ENCODE peak calls at places on chromosomes 16 and 17, in six cellular contexts. F is IMR-90, L is K562, A is A549, U is SK-N-SH, E is HepG2. B is an unnamed sample.

GRCh38 chr16:87956169-87956770 is 5.0 kb downstream of the BANP start:
- DNase-seq in E (no peak), A (no peak), F (peak), U (no peak), L (peak), B (peak)

GRCh38 chr16:78005881-78006280 is 16.5 kb upstream of the CLEC3A start:
- DNase-seq in E (no peak), L (peak), U (no peak), F (no peak), A (peak), B (no peak)

GRCh38 chr16:53893731-53894435 is 189.9 kb downstream of the FTO start:
- DNase-seq in E (no peak), L (no peak), U (no peak), A (peak), F (peak), B (no peak)

GRCh38 chr17:39666231-39666600 is 1.1 kb downstream of the TCAP start:
- DNase-seq in A (peak), F (no peak), E (no peak), U (no peak), L (no peak), B (no peak)

GRCh38 chr17:10598620-10599019 is 49.2 kb upstream of the MYH2 start:
- DNase-seq in F (no peak), A (no peak), U (no peak), L (no peak), E (no peak), B (no peak)

GRCh38 chr17:74746922-74747321 is 1.5 kb upstream of the NHERF1 start:
- DNase-seq in A (no peak), E (no peak), F (no peak), L (peak), U (no peak), B (no peak)

GRCh38 chr17:29682054-29682453 is 59.3 kb upstream of the CORO6 start:
- DNase-seq in F (no peak), L (no peak), U (no peak), A (no peak), E (no peak), B (no peak)

GRCh38 chr16:27285676-27286196 is 17.2 kb upstream of the NSMCE1 start:
- DNase-seq in U (no peak), E (no peak), L (no peak), A (no peak), F (no peak), B (no peak)

GRCh38 chr17:2068589-2069051 is 13.7 kb downstream of the HIC1 start:
- DNase-seq in U (peak), F (peak), L (no peak), A (no peak), E (no peak), B (no peak)

GRCh38 chr16:70738083-70738977 is 52.5 kb upstream of the MTSS2 start:
- DNase-seq in F (peak), E (peak), L (peak), U (peak), A (peak), B (no peak)

GRCh38 chr17:49035470-49036269 is 38.5 kb downstream of the IGF2BP1 start:
- DNase-seq in U (peak), A (peak), F (peak), L (peak), E (no peak), B (no peak)

GRCh38 chr17:10513284-10514067 is 4.9 kb downstream of the MYH1 start:
- DNase-seq in L (no peak), E (no peak), U (no peak), F (peak), A (no peak), B (no peak)

GRCh38 chr16:53999841-54000240 is 286.7 kb downstream of the IRX3 start:
- DNase-seq in E (no peak), L (no peak), F (peak), U (no peak), A (no peak), B (no peak)

GRCh38 chr17:47791025-47791424 is 30.6 kb downstream of the OSBPL7 start:
- DNase-seq in A (no peak), U (no peak), L (no peak), F (no peak), E (no peak), B (no peak)

GRCh38 chr17:46979023-46979870 is at the start of gene RPRML:
- DNase-seq in E (no peak), F (no peak), A (peak), L (peak), U (peak), B (no peak)

GRCh38 chr16:81478876-81479496 is 34.4 kb downstream of the CMIP start:
- DNase-seq in U (no peak), E (no peak), A (no peak), L (no peak), F (no peak), B (peak)

GRCh38 chr16:53752566-53752965 is 48.6 kb downstream of the FTO start:
- DNase-seq in L (no peak), F (no peak), A (no peak), E (no peak), U (no peak), B (no peak)

GRCh38 chr16:22264786-22265185 is 32.4 kb upstream of the POLR3E start:
- DNase-seq in A (no peak), F (no peak), E (no peak), U (peak), L (no peak), B (no peak)

GRCh38 chr16:692356-693108 is 2.3 kb upstream of the WDR24 start:
- DNase-seq in L (no peak), F (no peak), E (no peak), A (no peak), U (no peak), B (no peak)

GRCh38 chr16:47834485-47835024 is 321.2 kb downstream of the ABCC12 start:
- DNase-seq in U (no peak), A (no peak), L (no peak), E (no peak), F (no peak), B (no peak)

GRCh38 chr16:85253127-85253941 is 141.1 kb upstream of the CIBAR2 start:
- DNase-seq in E (peak), F (peak), L (peak), A (peak), U (peak), B (no peak)

GRCh38 chr17:38747385-38748328 is 479 bp downstream of the PCGF2 start:
- DNase-seq in E (no peak), L (peak), F (no peak), U (peak), A (peak), B (no peak)

GRCh38 chr16:87436225-87437172 is 44.4 kb downstream of the MAP1LC3B start:
- DNase-seq in F (peak), U (peak), A (no peak), L (no peak), E (no peak), B (no peak)

GRCh38 chr17:7557147-7557764 is 1.3 kb upstream of the TNFSF13 start:
- DNase-seq in A (no peak), U (no peak), L (no peak), E (peak), F (no peak), B (no peak)

GRCh38 chr16:83626676-83627075 is 181.1 kb upstream of the HSBP1 start:
- DNase-seq in E (no peak), F (no peak), U (no peak), A (no peak), L (no peak), B (no peak)

GRCh38 chr16:69848635-69849545 is 86.8 kb downstream of the WWP2 start:
- DNase-seq in U (no peak), A (no peak), L (no peak), F (peak), E (no peak), B (no peak)

GRCh38 chr16:83481589-83481988 is 326.2 kb upstream of the HSBP1 start:
- DNase-seq in A (no peak), F (no peak), E (no peak), U (no peak), L (no peak), B (no peak)

GRCh38 chr17:41575336-41575735 is 3.5 kb upstream of the KRT9 start:
- DNase-seq in U (no peak), F (no peak), E (no peak), A (no peak), L (no peak), B (no peak)

GRCh38 chr17:6666077-6666521 is 14.5 kb downstream of the C17orf100 start:
- DNase-seq in F (peak), E (peak), A (peak), U (peak), L (peak), B (no peak)

GRCh38 chr17:6231886-6232767 is 161.9 kb downstream of the WSCD1 start:
- DNase-seq in F (no peak), A (no peak), U (no peak), L (no peak), E (no peak), B (no peak)

GRCh38 chr16:8569650-8570338 is 20.5 kb downstream of the TMEM114 start:
- DNase-seq in F (no peak), E (no peak), A (no peak), L (no peak), U (no peak), B (no peak)

GRCh38 chr17:38674749-38675615 is at the start of gene EPOP:
- DNase-seq in F (peak), U (peak), A (peak), E (peak), L (peak), B (no peak)

DNA sequence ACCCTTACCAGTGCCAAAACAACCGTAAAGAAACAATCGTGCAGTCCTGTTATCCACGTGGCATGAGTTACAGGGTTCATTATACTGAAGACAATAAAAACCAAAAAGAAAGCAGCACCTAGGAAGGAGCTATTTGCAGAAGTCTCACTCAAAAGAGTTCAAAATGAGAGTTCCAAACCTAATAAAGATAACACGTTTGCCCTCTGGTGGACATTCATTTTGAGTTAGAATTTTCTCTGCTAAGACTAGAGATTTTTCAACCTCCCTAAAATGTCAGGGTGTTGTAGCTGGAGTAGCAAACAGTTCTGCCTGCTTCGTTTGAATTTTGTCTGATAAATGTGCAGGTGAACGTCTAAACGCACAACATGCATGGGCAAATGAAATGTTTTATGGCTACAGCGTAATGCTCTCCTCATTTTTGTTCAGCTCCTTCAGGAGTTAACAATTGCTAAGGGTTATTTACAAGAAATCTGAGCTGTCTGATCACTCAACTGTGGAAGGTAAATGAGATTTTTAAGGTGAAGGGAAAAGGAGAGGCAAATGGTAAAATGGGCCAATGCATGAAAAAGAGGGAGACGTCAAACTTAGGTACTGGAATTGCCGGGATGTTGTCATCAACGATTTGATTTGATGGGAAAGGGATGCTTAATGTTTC is 1067.9 kb upstream of the EEF2KMT start:
- DNase-seq in L (no peak), E (no peak), A (peak), F (no peak), U (peak), B (no peak)
- TF ChIP-seq SMC3 in L (no peak), E (no peak), A (no peak), F (no peak), U (peak), B (no peak)

GRCh38 chr17:44354582-44355309 is 8.9 kb downstream of the FAM171A2 start:
- DNase-seq in F (no peak), L (peak), A (no peak), E (no peak), U (no peak), B (no peak)

GRCh38 chr17:44356241-44356640 is 7.4 kb downstream of the FAM171A2 start:
- DNase-seq in E (no peak), U (no peak), F (no peak), L (no peak), A (no peak), B (no peak)

GRCh38 chr17:44353656-44354331 is 8.7 kb downstream of the GRN start:
- DNase-seq in E (no peak), L (peak), A (no peak), U (no peak), F (no peak), B (no peak)

GRCh38 chr17:44355642-44356099 is 8.0 kb downstream of the FAM171A2 start:
- DNase-seq in A (no peak), U (no peak), F (no peak), E (no peak), L (no peak), B (no peak)

DNA sequence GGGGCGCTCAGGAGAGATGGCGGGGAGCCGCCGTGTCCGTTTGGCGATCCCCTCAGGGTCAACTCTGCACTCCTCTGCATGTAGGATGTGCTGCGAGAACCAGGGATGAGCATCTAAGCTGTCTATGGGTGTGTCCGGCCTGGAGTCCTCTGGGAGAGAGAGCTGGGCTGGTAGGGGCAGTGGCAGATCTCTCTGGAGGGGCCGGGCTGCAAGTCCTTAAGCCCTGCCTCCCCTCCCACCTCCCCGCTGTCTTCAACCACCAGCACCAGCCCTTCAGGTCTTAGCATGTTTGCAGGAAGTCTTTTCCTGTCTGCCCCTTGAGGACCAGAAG is 8.4 kb downstream of the FAM171A2 start:
- DNase-seq in A (no peak), L (peak), E (no peak), F (no peak), U (no peak), B (no peak)
- TF ChIP-seq SMC3 in A (no peak), L (no peak), E (no peak), F (no peak), U (no peak), B (no peak)

GRCh38 chr17:17542906-17543635 is 46.9 kb upstream of the RASD1 start:
- DNase-seq in U (no peak), F (no peak), A (no peak), E (no peak), L (no peak), B (no peak)

GRCh38 chr17:17539591-17539990 is 43.4 kb upstream of the RASD1 start:
- DNase-seq in E (no peak), U (no peak), F (no peak), A (no peak), L (no peak), B (no peak)

GRCh38 chr17:17540278-17540906 is 44.2 kb upstream of the RASD1 start:
- DNase-seq in A (no peak), F (no peak), U (peak), E (no peak), L (no peak), B (no peak)

GRCh38 chr17:17541640-17542001 is 45.4 kb upstream of the RASD1 start:
- DNase-seq in F (no peak), L (no peak), U (peak), A (no peak), E (no peak), B (no peak)

DNA sequence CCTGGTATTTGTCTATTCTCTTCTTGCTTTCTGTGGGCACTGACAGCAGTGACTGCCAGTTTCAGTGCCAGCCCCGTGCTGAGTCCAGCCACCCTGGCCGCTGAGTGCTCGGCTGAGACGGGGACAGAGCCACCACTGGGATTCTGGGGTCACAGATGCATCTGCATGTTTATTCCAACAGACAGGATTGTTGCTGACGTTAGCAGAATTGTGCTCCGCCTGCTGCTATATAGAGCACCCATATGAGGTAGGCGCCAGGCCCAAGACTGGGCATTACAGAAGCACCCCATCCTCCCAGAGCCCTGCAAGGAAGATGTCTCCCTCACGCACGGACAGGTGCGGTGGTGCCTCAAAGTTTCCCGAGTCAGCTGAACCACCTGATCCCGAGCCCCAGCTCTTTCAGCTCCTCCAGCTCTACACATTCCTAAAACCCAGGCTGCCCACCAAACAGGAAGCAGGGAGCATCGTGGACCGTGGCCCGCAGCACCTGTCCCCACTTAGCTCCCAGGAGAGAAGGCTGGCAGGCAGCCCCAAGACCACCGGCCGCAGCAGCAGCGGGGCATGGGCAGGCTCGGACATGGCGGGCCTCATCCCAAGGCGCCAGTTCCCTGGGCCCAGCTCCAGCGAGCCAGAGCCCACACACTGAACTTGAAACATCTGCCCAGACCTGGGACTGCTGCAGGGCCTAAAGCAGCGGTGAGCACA is 44.9 kb upstream of the RASD1 start:
- DNase-seq in E (no peak), A (no peak), L (no peak), F (no peak), U (peak), B (no peak)
- TF ChIP-seq SMC3 in E (no peak), A (no peak), L (no peak), F (no peak), U (no peak), B (no peak)

DNA sequence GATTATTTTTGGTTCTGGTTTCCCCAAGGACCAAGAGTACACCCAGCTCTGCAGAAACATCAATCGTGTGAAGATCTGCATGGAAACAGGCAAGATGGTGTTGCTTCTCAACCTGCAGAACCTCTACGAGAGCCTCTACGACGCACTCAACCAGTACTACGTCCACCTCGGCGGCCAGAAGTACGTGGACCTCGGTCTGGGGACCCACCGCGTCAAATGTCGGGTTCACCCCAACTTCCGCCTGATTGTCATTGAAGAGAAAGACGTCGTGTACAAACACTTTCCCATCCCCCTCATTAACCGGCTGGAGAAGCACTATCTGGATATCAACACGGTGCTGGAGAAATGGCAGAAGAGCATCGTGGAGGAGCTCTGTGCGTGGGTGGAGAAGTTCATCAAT is 67.4 kb upstream of the ENDOV start:
- DNase-seq in F (no peak), A (no peak), U (no peak), L (no peak), E (no peak), B (no peak)
- TF ChIP-seq SMC3 in F (no peak), A (no peak), U (no peak), L (no peak), E (no peak), B (no peak)

GRCh38 chr17:79188048-79188447 is 113.4 kb downstream of the ENGASE start:
- DNase-seq in L (peak), A (peak), E (no peak), U (peak), F (no peak), B (no peak)
- TF ChIP-seq SMC3 in L (peak), A (peak), E (peak), U (peak), F (peak), B (peak)

DNA sequence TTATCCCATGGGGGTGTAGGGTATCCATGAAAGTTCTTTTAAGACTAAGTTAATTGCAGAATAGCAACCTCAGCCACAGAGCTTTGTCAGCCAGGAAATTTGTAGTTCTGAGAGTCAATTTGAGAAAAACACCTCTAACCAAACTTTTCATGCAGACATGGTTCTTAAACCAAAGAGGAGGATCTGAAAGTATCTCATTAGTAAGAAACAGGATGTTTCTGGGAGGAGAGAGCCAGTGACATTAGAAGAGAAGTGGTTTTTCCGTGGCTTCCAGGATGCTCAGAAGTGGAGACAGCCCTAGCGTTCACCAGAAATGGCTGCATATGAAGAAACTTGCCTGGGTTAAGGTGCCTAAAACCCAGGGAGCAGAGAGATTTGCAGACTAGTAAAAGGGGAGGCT is 7.9 kb downstream of the GNAO1 start:
- DNase-seq in U (no peak), F (no peak), E (no peak), L (no peak), A (no peak), B (peak)
- TF ChIP-seq SMC3 in U (no peak), F (no peak), E (no peak), L (no peak), A (no peak), B (no peak)

DNA sequence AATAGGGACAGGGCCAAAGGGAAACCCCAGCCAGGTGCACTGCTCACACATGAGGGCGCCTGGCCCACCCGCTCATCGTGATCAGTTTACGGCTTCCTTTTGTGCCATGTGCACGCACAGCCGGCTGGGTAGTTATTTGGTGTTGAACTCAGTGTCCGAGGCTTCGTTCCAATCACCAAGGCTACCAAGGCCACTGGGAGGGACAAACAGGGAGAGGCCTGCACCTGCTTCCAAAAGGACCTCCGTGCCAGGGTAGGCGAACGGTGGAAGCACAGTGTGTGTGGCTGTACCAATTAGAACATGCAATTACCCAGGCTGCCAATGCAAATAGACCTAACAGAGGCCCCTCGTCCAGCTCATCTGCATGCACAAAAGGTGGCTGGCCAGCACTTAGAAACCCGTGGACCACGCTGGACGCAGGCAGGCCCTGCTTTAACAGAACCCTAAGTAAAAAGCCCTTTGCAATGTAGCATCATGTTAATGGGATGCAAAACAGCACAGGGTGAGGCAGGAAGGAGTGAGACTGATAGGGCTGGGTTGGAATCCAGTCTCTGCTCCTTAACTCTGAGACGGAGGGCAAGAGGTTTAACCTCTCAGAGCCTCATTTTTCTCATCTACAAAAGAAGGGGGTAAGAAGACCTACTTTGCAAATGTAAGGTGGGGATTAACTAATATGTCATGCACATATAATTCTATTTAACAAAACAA is 204.0 kb downstream of the XYLT1 start:
- DNase-seq in E (no peak), L (no peak), U (no peak), F (no peak), A (no peak), B (no peak)
- TF ChIP-seq SMC3 in E (no peak), L (no peak), U (no peak), F (no peak), A (no peak), B (no peak)

B was measured in GM12878.